ENCODE peak calls at places on chromosomes 12 and 14, in six cellular contexts. O is left cardiac atrium, F is smooth muscle cell of the brain vasculature, Y is PC-9, N is amniotic stem cell, L is upper lobe of left lung. M is an unnamed sample.

GRCh38 chr12:3020399-3020798 is 56.8 kb upstream of the TSPAN9 start:
- DNase-seq in O (no peak), F (no peak), Y (no peak), N (no peak), L (no peak), M (no peak)

GRCh38 chr14:81408595-81408994 is 8.5 kb upstream of the STON2 start:
- DNase-seq in O (no peak), F (no peak), Y (no peak), N (no peak), L (no peak), M (no peak)

GRCh38 chr12:128891856-128892255 is 38.6 kb downstream of the GLT1D1 start:
- DNase-seq in O (no peak), F (no peak), Y (no peak), N (no peak), L (no peak), M (no peak)

GRCh38 chr12:51852404-51853137 is 4.1 kb upstream of the FIGNL2 start:
- DNase-seq in O (no peak), F (no peak), Y (no peak), N (no peak), L (no peak), M (no peak)

GRCh38 chr14:67265131-67265530 is 23.9 kb downstream of the PALS1 start:
- DNase-seq in O (no peak), F (no peak), Y (no peak), N (no peak), L (no peak), M (no peak)

GRCh38 chr12:69239922-69240624 is 704 bp downstream of the CPSF6 start:
- DNase-seq in O (peak), F (no peak), Y (peak), N (no peak), L (peak), M (peak)

GRCh38 chr12:53550595-53550994 is 43.3 kb upstream of the NPFF start:
- DNase-seq in O (no peak), F (peak), Y (no peak), N (no peak), L (no peak), M (no peak)

GRCh38 chr12:46342562-46343033 is 30.0 kb downstream of the SLC38A2 start:
- DNase-seq in O (no peak), F (peak), Y (no peak), N (no peak), L (no peak), M (no peak)

GRCh38 chr12:111251787-111252186 is 117.1 kb downstream of the PHETA1 start:
- DNase-seq in O (no peak), F (no peak), Y (no peak), N (no peak), L (no peak), M (no peak)

GRCh38 chr12:120799417-120800045 is 73.9 kb downstream of the ACADS start:
- DNase-seq in O (no peak), F (no peak), Y (no peak), N (no peak), L (no peak), M (no peak)

GRCh38 chr14:77355811-77356210 is 21.1 kb downstream of the TMED8 start:
- DNase-seq in O (no peak), F (no peak), Y (no peak), N (no peak), L (no peak), M (peak)

GRCh38 chr14:92684801-92685560 is 63.4 kb downstream of the LGMN start:
- DNase-seq in O (no peak), F (no peak), Y (no peak), N (no peak), L (no peak), M (no peak)

GRCh38 chr12:129873458-129873857 is 30.4 kb downstream of the TMEM132D start:
- DNase-seq in O (no peak), F (no peak), Y (no peak), N (no peak), L (no peak), M (no peak)

GRCh38 chr12:105420659-105421240 is 90.3 kb downstream of the C12orf75 start:
- DNase-seq in O (peak), F (peak), Y (peak), N (peak), L (peak), M (peak)

GRCh38 chr14:50821471-50822464 is 9.2 kb downstream of the NIN start:
- DNase-seq in O (no peak), F (no peak), Y (no peak), N (no peak), L (peak), M (no peak)

GRCh38 chr12:47651368-47652254 is 54.2 kb downstream of the RPAP3 start:
- DNase-seq in O (peak), F (peak), Y (peak), N (no peak), L (peak), M (peak)

GRCh38 chr14:81550001-81550642 is 16.5 kb upstream of the SEL1L start:
- DNase-seq in O (no peak), F (no peak), Y (no peak), N (no peak), L (no peak), M (no peak)

GRCh38 chr12:25155031-25155576 is 39.9 kb downstream of the DNAI7 start:
- DNase-seq in O (no peak), F (peak), Y (no peak), N (peak), L (no peak), M (no peak)

M was measured in testis.